ENCODE peak calls at places on chromosome 6, in nine cellular contexts. G is ACHN, Q is PC-9, T is fibroblast of mammary gland, Z is adrenal gland, H is uterus, A is ascending aorta, B is endothelial cell, P is GM23338. D is an unnamed sample.

GRCh38 chr6:52304917-52305316 is 20.4 kb upstream of the MCM3 start:
- DNase-seq in G (no peak), Q (no peak), T (peak; percentile 19), Z (no peak), H (no peak), A (no peak), B (no peak), P (no peak), D (no peak)

GRCh38 chr6:26053929-26054658 is 33.1 kb upstream of the HFE start:
- DNase-seq in G (no peak), Q (no peak), T (peak; percentile 42), Z (no peak), H (no peak), A (no peak), B (no peak), P (no peak), D (peak; percentile 30)

GRCh38 chr6:34182751-34183531 is 37.1 kb upstream of the GRM4 start:
- DNase-seq in G (no peak), Q (no peak), T (peak; percentile 10), Z (peak; percentile 27), H (no peak), A (peak; percentile 21), B (no peak), P (peak; percentile 30), D (peak; percentile 37)

GRCh38 chr6:2938632-2939083 is 32.7 kb downstream of the SERPINB6 start:
- DNase-seq in G (no peak), Q (no peak), T (no peak), Z (no peak), H (no peak), A (no peak), B (no peak), P (peak; percentile 60), D (no peak)

GRCh38 chr6:25583906-25584305 is 68.1 kb upstream of the SCGN start:
- DNase-seq in G (no peak), Q (no peak), T (no peak), Z (peak; percentile 61), H (no peak), A (no peak), B (no peak), P (no peak), D (no peak)

GRCh38 chr6:152605342-152605741 is 31.8 kb downstream of the SYNE1 start:
- DNase-seq in G (no peak), Q (no peak), T (peak; percentile 29), Z (peak; percentile 3), H (no peak), A (no peak), B (no peak), P (no peak), D (no peak)

GRCh38 chr6:107495196-107495643 is 5.3 kb downstream of the SOBP start:
- DNase-seq in G (no peak), Q (no peak), T (peak; percentile 69), Z (peak; percentile 22), H (no peak), A (no peak), B (no peak), P (no peak), D (no peak)

GRCh38 chr6:6998194-6998569 is 109.6 kb upstream of the RREB1 start:
- DNase-seq in G (no peak), Q (no peak), T (peak; percentile 39), Z (peak; percentile 77), H (no peak), A (no peak), B (no peak), P (peak; percentile 16), D (peak; percentile 55)

GRCh38 chr6:291697-292505 is at the start of gene DUSP22:
- DNase-seq in G (peak; percentile 84), Q (peak; percentile 88), T (peak; percentile 84), Z (peak; percentile 88), H (peak; percentile 82), A (peak; percentile 48), B (peak; percentile 84), P (peak; percentile 81), D (peak; percentile 84)

GRCh38 chr6:31110825-31111582 is 1.4 kb downstream of the C6orf15 start:
- DNase-seq in G (no peak), Q (no peak), T (no peak), Z (no peak), H (no peak), A (no peak), B (no peak), P (peak; percentile 47), D (no peak)

GRCh38 chr6:31354788-31355539 is 2.0 kb downstream of the HLA-B start:
- DNase-seq in G (no peak), Q (no peak), T (no peak), Z (no peak), H (no peak), A (no peak), B (no peak), P (no peak), D (no peak)

GRCh38 chr6:139531148-139531547 is 156.7 kb upstream of the CITED2 start:
- DNase-seq in G (no peak), Q (no peak), T (peak; percentile 74), Z (no peak), H (no peak), A (no peak), B (no peak), P (no peak), D (no peak)

GRCh38 chr6:110786271-110786670 is 29.0 kb downstream of the CDK19 start:
- DNase-seq in G (no peak), Q (no peak), T (no peak), Z (no peak), H (no peak), A (no peak), B (no peak), P (no peak), D (no peak)

GRCh38 chr6:131631625-131632284 is 3.7 kb upstream of the MED23 start:
- DNase-seq in G (no peak), Q (peak; percentile 35), T (no peak), Z (no peak), H (no peak), A (no peak), B (no peak), P (no peak), D (no peak)

GRCh38 chr6:11144393-11144829 is 32.9 kb upstream of the ERVFRD-1 start:
- DNase-seq in G (peak; percentile 74), Q (peak; percentile 82), T (peak; percentile 75), Z (peak; percentile 79), H (peak; percentile 77), A (peak; percentile 16), B (peak; percentile 74), P (peak; percentile 87), D (peak; percentile 72)

GRCh38 chr6:99905209-99906106 is 88.6 kb downstream of the MCHR2 start:
- DNase-seq in G (peak; percentile 60), Q (peak; percentile 12), T (peak; percentile 66), Z (peak; percentile 8), H (no peak), A (no peak), B (peak; percentile 15), P (peak; percentile 80), D (peak; percentile 74)

GRCh38 chr6:147166360-147166944 is 37.8 kb upstream of the STXBP5 start:
- DNase-seq in G (no peak), Q (no peak), T (peak; percentile 52), Z (no peak), H (no peak), A (no peak), B (peak; percentile 7), P (no peak), D (peak; percentile 20)

GRCh38 chr6:6749791-6750434 is 161.4 kb downstream of the LY86 start:
- DNase-seq in G (peak; percentile 64), Q (peak; percentile 68), T (peak; percentile 86), Z (peak; percentile 92), H (peak; percentile 82), A (peak; percentile 27), B (no peak), P (peak; percentile 53), D (peak; percentile 76)

GRCh38 chr6:150118208-150118607 is 24.6 kb upstream of the PPP1R14C start:
- DNase-seq in G (no peak), Q (no peak), T (no peak), Z (no peak), H (no peak), A (no peak), B (no peak), P (no peak), D (no peak)

GRCh38 chr6:12714022-12714421 is 2.5 kb upstream of the PHACTR1 start:
- DNase-seq in G (no peak), Q (no peak), T (no peak), Z (no peak), H (no peak), A (no peak), B (no peak), P (no peak), D (no peak)

GRCh38 chr6:3277851-3278416 is 19.2 kb downstream of the PSMG4 start:
- DNase-seq in G (no peak), Q (no peak), T (no peak), Z (no peak), H (peak; percentile 12), A (peak; percentile 1), B (no peak), P (no peak), D (no peak)

GRCh38 chr6:15274696-15275387 is 29.0 kb downstream of the JARID2 start:
- DNase-seq in G (no peak), Q (no peak), T (peak; percentile 49), Z (no peak), H (no peak), A (no peak), B (no peak), P (no peak), D (no peak)

GRCh38 chr6:28161410-28162079 is 19.9 kb downstream of the ZKSCAN8 start:
- DNase-seq in G (no peak), Q (peak; percentile 93), T (peak; percentile 56), Z (peak; percentile 70), H (peak; percentile 44), A (no peak), B (peak; percentile 57), P (peak; percentile 95), D (peak; percentile 81)

GRCh38 chr6:165846123-165846966 is 183.3 kb upstream of the PDE10A start:
- DNase-seq in G (no peak), Q (no peak), T (no peak), Z (no peak), H (no peak), A (no peak), B (no peak), P (no peak), D (no peak)

GRCh38 chr6:17865798-17866725 is 121.4 kb downstream of the KIF13A start:
- DNase-seq in G (peak; percentile 95), Q (peak; percentile 93), T (peak; percentile 96), Z (peak; percentile 95), H (peak; percentile 80), A (peak; percentile 86), B (no peak), P (no peak), D (no peak)

GRCh38 chr6:75065524-75065923 is 140.3 kb downstream of the COL12A1 start:
- DNase-seq in G (peak; percentile 11), Q (no peak), T (peak; percentile 71), Z (peak; percentile 27), H (no peak), A (no peak), B (no peak), P (peak; percentile 58), D (peak; percentile 95)

GRCh38 chr6:75503291-75503690 is 9.7 kb upstream of the FILIP1 start:
- DNase-seq in G (no peak), Q (no peak), T (peak; percentile 15), Z (no peak), H (no peak), A (no peak), B (no peak), P (no peak), D (no peak)

GRCh38 chr6:42140051-42140450 is 2.4 kb downstream of the C6orf132 start:
- DNase-seq in G (peak; percentile 65), Q (peak; percentile 66), T (no peak), Z (no peak), H (no peak), A (no peak), B (no peak), P (no peak), D (no peak)

GRCh38 chr6:111417181-111417585 is 65.8 kb downstream of the REV3L start:
- DNase-seq in G (no peak), Q (no peak), T (peak; percentile 66), Z (peak; percentile 54), H (no peak), A (no peak), B (no peak), P (no peak), D (peak; percentile 56)

GRCh38 chr6:116410945-116411623 is 40.3 kb downstream of the DSE start:
- DNase-seq in G (peak; percentile 26), Q (no peak), T (peak; percentile 79), Z (peak; percentile 63), H (no peak), A (no peak), B (no peak), P (no peak), D (peak; percentile 66)

GRCh38 chr6:26594730-26595632 is 1.8 kb upstream of the ABT1 start:
- DNase-seq in G (no peak), Q (peak; percentile 47), T (peak; percentile 89), Z (no peak), H (peak; percentile 51), A (no peak), B (no peak), P (peak; percentile 82), D (peak; percentile 78)